ENCODE peak calls at places on chromosomes 4 and X, in nine cellular contexts. One of them, this sample, is unnamed.
A peak's percentile ranks its signal among the peaks of the same experiment; 100 is the strongest.

GRCh38 chrX:141989802-141990201 is 86.1 kb downstream of the MAGEC1 start:
- DNase-seq in lower lobe of right lung: no peak
- DNase-seq in tibial artery: no peak
- DNase-seq in endothelial cell of umbilical vein: peak; percentile 1
- DNase-seq in transverse colon: no peak
- DNase-seq in AG04450: no peak
- DNase-seq in Panc1: no peak
- DNase-seq in left ventricle myocardium inferior: no peak
- DNase-seq in body of pancreas: peak; percentile 11
- DNase-seq in this sample: no peak

GRCh38 chr4:41095973-41096372 is 118.4 kb downstream of the APBB2 start:
- DNase-seq in lower lobe of right lung: no peak
- DNase-seq in tibial artery: no peak
- DNase-seq in endothelial cell of umbilical vein: no peak
- DNase-seq in transverse colon: no peak
- DNase-seq in AG04450: peak; percentile 45
- DNase-seq in Panc1: no peak
- DNase-seq in left ventricle myocardium inferior: no peak
- DNase-seq in body of pancreas: no peak
- DNase-seq in this sample: no peak

GRCh38 chrX:11409957-11410356 is 116.7 kb downstream of the AMELX start:
- DNase-seq in lower lobe of right lung: no peak
- DNase-seq in tibial artery: no peak
- DNase-seq in endothelial cell of umbilical vein: no peak
- DNase-seq in transverse colon: no peak
- DNase-seq in AG04450: no peak
- DNase-seq in Panc1: no peak
- DNase-seq in left ventricle myocardium inferior: no peak
- DNase-seq in body of pancreas: no peak
- DNase-seq in this sample: no peak

GRCh38 chr4:40881096-40881495 is 131.3 kb downstream of the NSUN7 start:
- DNase-seq in lower lobe of right lung: no peak
- DNase-seq in tibial artery: no peak
- DNase-seq in endothelial cell of umbilical vein: no peak
- DNase-seq in transverse colon: no peak
- DNase-seq in AG04450: no peak
- DNase-seq in Panc1: no peak
- DNase-seq in left ventricle myocardium inferior: no peak
- DNase-seq in body of pancreas: no peak
- DNase-seq in this sample: no peak

GRCh38 chrX:129979207-129979920 is 3.1 kb upstream of the BCORL1 start:
- DNase-seq in lower lobe of right lung: no peak
- DNase-seq in tibial artery: no peak
- DNase-seq in endothelial cell of umbilical vein: no peak
- DNase-seq in transverse colon: peak; percentile 11
- DNase-seq in AG04450: no peak
- DNase-seq in Panc1: no peak
- DNase-seq in left ventricle myocardium inferior: no peak
- DNase-seq in body of pancreas: no peak
- DNase-seq in this sample: no peak

GRCh38 chrX:93673056-93673868 is at the start of gene NAP1L3:
- DNase-seq in lower lobe of right lung: peak; percentile 50
- DNase-seq in tibial artery: peak; percentile 78
- DNase-seq in endothelial cell of umbilical vein: peak; percentile 2
- DNase-seq in transverse colon: peak; percentile 12
- DNase-seq in AG04450: peak; percentile 1
- DNase-seq in Panc1: no peak
- DNase-seq in left ventricle myocardium inferior: peak; percentile 47
- DNase-seq in body of pancreas: peak; percentile 62
- DNase-seq in this sample: peak; percentile 68

GRCh38 chr4:168514249-168514852 is 17.5 kb downstream of the PALLD start:
- DNase-seq in lower lobe of right lung: no peak
- DNase-seq in tibial artery: no peak
- DNase-seq in endothelial cell of umbilical vein: peak; percentile 65
- DNase-seq in transverse colon: no peak
- DNase-seq in AG04450: no peak
- DNase-seq in Panc1: no peak
- DNase-seq in left ventricle myocardium inferior: no peak
- DNase-seq in body of pancreas: no peak
- DNase-seq in this sample: peak; percentile 25

GRCh38 chrX:138986866-138987265 is 275.3 kb upstream of the FGF13 start:
- DNase-seq in lower lobe of right lung: no peak
- DNase-seq in tibial artery: no peak
- DNase-seq in endothelial cell of umbilical vein: no peak
- DNase-seq in transverse colon: no peak
- DNase-seq in AG04450: no peak
- DNase-seq in Panc1: no peak
- DNase-seq in left ventricle myocardium inferior: no peak
- DNase-seq in body of pancreas: no peak
- DNase-seq in this sample: no peak

GRCh38 chr4:138409670-138410069 is 167.5 kb upstream of the SLC7A11 start:
- DNase-seq in lower lobe of right lung: no peak
- DNase-seq in tibial artery: no peak
- DNase-seq in endothelial cell of umbilical vein: no peak
- DNase-seq in transverse colon: no peak
- DNase-seq in AG04450: no peak
- DNase-seq in Panc1: no peak
- DNase-seq in left ventricle myocardium inferior: no peak
- DNase-seq in body of pancreas: no peak
- DNase-seq in this sample: no peak

GRCh38 chr4:2624782-2625548 is 88.5 kb downstream of the FAM193A start:
- DNase-seq in lower lobe of right lung: no peak
- DNase-seq in tibial artery: peak; percentile 53
- DNase-seq in endothelial cell of umbilical vein: no peak
- DNase-seq in transverse colon: no peak
- DNase-seq in AG04450: no peak
- DNase-seq in Panc1: no peak
- DNase-seq in left ventricle myocardium inferior: no peak
- DNase-seq in body of pancreas: no peak
- DNase-seq in this sample: no peak

GRCh38 chrX:101999644-102000539 is 68.1 kb upstream of the ZMAT1 start:
- DNase-seq in lower lobe of right lung: no peak
- DNase-seq in tibial artery: no peak
- DNase-seq in endothelial cell of umbilical vein: no peak
- DNase-seq in transverse colon: no peak
- DNase-seq in AG04450: no peak
- DNase-seq in Panc1: no peak
- DNase-seq in left ventricle myocardium inferior: no peak
- DNase-seq in body of pancreas: no peak
- DNase-seq in this sample: no peak

GRCh38 chrX:39065051-39065871 is 264.0 kb downstream of the MID1IP1 start:
- DNase-seq in lower lobe of right lung: no peak
- DNase-seq in tibial artery: no peak
- DNase-seq in endothelial cell of umbilical vein: no peak
- DNase-seq in transverse colon: no peak
- DNase-seq in AG04450: no peak
- DNase-seq in Panc1: no peak
- DNase-seq in left ventricle myocardium inferior: no peak
- DNase-seq in body of pancreas: no peak
- DNase-seq in this sample: no peak
- H3K4me3 ChIP-seq in lower lobe of right lung: no peak overlapping the region
- H3K4me3 ChIP-seq in tibial artery: no peak overlapping the region
- H3K4me3 ChIP-seq in endothelial cell of umbilical vein: no peak overlapping the region
- H3K4me3 ChIP-seq in transverse colon: no peak overlapping the region
- H3K4me3 ChIP-seq in AG04450: no peak overlapping the region
- H3K4me3 ChIP-seq in Panc1: no peak overlapping the region
- H3K4me3 ChIP-seq in left ventricle myocardium inferior: no peak overlapping the region
- H3K4me3 ChIP-seq in body of pancreas: no peak overlapping the region
- H3K4me3 ChIP-seq in this sample: no peak overlapping the region

DNA sequence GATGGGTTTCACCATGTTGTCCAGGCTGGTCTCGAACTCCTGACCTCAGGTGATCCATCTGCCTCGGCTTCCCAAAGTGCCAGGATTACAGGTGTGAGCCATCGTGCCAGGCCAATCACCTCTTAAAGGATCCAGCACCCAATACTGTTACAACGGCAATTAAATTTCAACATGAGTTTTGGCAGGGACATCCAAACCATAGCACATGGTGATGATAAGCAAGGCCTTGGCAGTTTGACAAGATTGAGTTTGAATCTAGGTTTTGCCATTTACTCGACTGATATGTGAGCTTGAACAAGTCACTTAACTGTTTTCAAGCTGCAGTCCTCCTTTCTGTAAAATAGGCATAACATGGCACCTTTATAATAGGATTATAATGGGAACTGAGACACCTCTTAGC is 84.1 kb downstream of the GPR82 start:
- DNase-seq in lower lobe of right lung: no peak
- DNase-seq in tibial artery: no peak
- DNase-seq in endothelial cell of umbilical vein: no peak
- DNase-seq in transverse colon: no peak
- DNase-seq in AG04450: no peak
- DNase-seq in Panc1: no peak
- DNase-seq in left ventricle myocardium inferior: no peak
- DNase-seq in body of pancreas: peak; percentile 8
- DNase-seq in this sample: no peak
- H3K4me3 ChIP-seq in lower lobe of right lung: no peak overlapping the region
- H3K4me3 ChIP-seq in tibial artery: no peak overlapping the region
- H3K4me3 ChIP-seq in endothelial cell of umbilical vein: no peak overlapping the region
- H3K4me3 ChIP-seq in transverse colon: no peak overlapping the region
- H3K4me3 ChIP-seq in AG04450: no peak overlapping the region
- H3K4me3 ChIP-seq in Panc1: no peak overlapping the region
- H3K4me3 ChIP-seq in left ventricle myocardium inferior: no peak overlapping the region
- H3K4me3 ChIP-seq in body of pancreas: no peak overlapping the region
- H3K4me3 ChIP-seq in this sample: no peak overlapping the region

GRCh38 chrX:153688534-153688899 is 791 bp downstream of the SLC6A8 start:
- DNase-seq in lower lobe of right lung: no peak
- DNase-seq in tibial artery: no peak
- DNase-seq in endothelial cell of umbilical vein: no peak
- DNase-seq in transverse colon: no peak
- DNase-seq in AG04450: no peak
- DNase-seq in Panc1: no peak
- DNase-seq in left ventricle myocardium inferior: no peak
- DNase-seq in body of pancreas: no peak
- DNase-seq in this sample: no peak
- H3K4me3 ChIP-seq in lower lobe of right lung: peak overlapping the region; percentile 23
- H3K4me3 ChIP-seq in tibial artery: peak overlapping the region; percentile 66
- H3K4me3 ChIP-seq in endothelial cell of umbilical vein: no peak overlapping the region
- H3K4me3 ChIP-seq in transverse colon: peak overlapping the region; percentile 41
- H3K4me3 ChIP-seq in AG04450: peak overlapping the region; percentile 56
- H3K4me3 ChIP-seq in Panc1: peak overlapping the region; percentile 50
- H3K4me3 ChIP-seq in left ventricle myocardium inferior: peak overlapping the region; percentile 66
- H3K4me3 ChIP-seq in body of pancreas: no peak overlapping the region
- H3K4me3 ChIP-seq in this sample: no peak overlapping the region

DNA sequence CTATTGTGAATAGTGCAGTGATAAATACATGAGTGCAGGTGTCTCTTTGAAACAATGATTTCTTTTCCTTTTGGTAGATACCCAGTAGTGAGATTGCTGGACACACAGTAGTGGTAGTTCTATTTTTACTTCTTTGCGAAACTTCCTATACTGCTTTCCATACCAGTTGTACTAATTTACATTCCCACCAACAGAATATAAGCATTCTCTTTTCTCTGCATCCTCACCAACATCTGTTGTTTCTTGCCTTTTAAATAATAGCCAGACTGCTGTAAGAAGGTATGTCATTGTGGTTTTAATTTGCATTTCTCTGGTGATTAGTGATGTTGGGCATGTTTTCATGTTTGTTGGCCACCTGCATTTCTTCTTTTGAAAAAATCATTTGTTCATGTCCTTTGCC is 105.9 kb downstream of the COL4A6 start:
- DNase-seq in lower lobe of right lung: no peak
- DNase-seq in tibial artery: no peak
- DNase-seq in endothelial cell of umbilical vein: no peak
- DNase-seq in transverse colon: no peak
- DNase-seq in AG04450: no peak
- DNase-seq in Panc1: no peak
- DNase-seq in left ventricle myocardium inferior: no peak
- DNase-seq in body of pancreas: no peak
- DNase-seq in this sample: no peak
- H3K4me3 ChIP-seq in lower lobe of right lung: no peak overlapping the region
- H3K4me3 ChIP-seq in tibial artery: no peak overlapping the region
- H3K4me3 ChIP-seq in endothelial cell of umbilical vein: no peak overlapping the region
- H3K4me3 ChIP-seq in transverse colon: no peak overlapping the region
- H3K4me3 ChIP-seq in AG04450: no peak overlapping the region
- H3K4me3 ChIP-seq in Panc1: no peak overlapping the region
- H3K4me3 ChIP-seq in left ventricle myocardium inferior: no peak overlapping the region
- H3K4me3 ChIP-seq in body of pancreas: no peak overlapping the region
- H3K4me3 ChIP-seq in this sample: no peak overlapping the region

GRCh38 chr4:147117400-147117799 is 171.7 kb upstream of the TTC29 start:
- DNase-seq in lower lobe of right lung: no peak
- DNase-seq in tibial artery: no peak
- DNase-seq in endothelial cell of umbilical vein: no peak
- DNase-seq in transverse colon: no peak
- DNase-seq in AG04450: no peak
- DNase-seq in Panc1: no peak
- DNase-seq in left ventricle myocardium inferior: no peak
- DNase-seq in body of pancreas: peak; percentile 14
- DNase-seq in this sample: no peak
- H3K4me3 ChIP-seq in lower lobe of right lung: no peak overlapping the region
- H3K4me3 ChIP-seq in tibial artery: no peak overlapping the region
- H3K4me3 ChIP-seq in endothelial cell of umbilical vein: no peak overlapping the region
- H3K4me3 ChIP-seq in transverse colon: no peak overlapping the region
- H3K4me3 ChIP-seq in AG04450: no peak overlapping the region
- H3K4me3 ChIP-seq in Panc1: no peak overlapping the region
- H3K4me3 ChIP-seq in left ventricle myocardium inferior: no peak overlapping the region
- H3K4me3 ChIP-seq in body of pancreas: no peak overlapping the region
- H3K4me3 ChIP-seq in this sample: no peak overlapping the region

GRCh38 chr4:39030726-39031125 is 1.5 kb downstream of the TMEM156 start:
- DNase-seq in lower lobe of right lung: no peak
- DNase-seq in tibial artery: no peak
- DNase-seq in endothelial cell of umbilical vein: no peak
- DNase-seq in transverse colon: no peak
- DNase-seq in AG04450: no peak
- DNase-seq in Panc1: no peak
- DNase-seq in left ventricle myocardium inferior: no peak
- DNase-seq in body of pancreas: no peak
- DNase-seq in this sample: no peak
- H3K4me3 ChIP-seq in lower lobe of right lung: no peak overlapping the region
- H3K4me3 ChIP-seq in tibial artery: no peak overlapping the region
- H3K4me3 ChIP-seq in endothelial cell of umbilical vein: no peak overlapping the region
- H3K4me3 ChIP-seq in transverse colon: no peak overlapping the region
- H3K4me3 ChIP-seq in AG04450: no peak overlapping the region
- H3K4me3 ChIP-seq in Panc1: peak overlapping the region; percentile 47
- H3K4me3 ChIP-seq in left ventricle myocardium inferior: no peak overlapping the region
- H3K4me3 ChIP-seq in body of pancreas: no peak overlapping the region
- H3K4me3 ChIP-seq in this sample: peak overlapping the region; percentile 61